ENCODE peak calls at places on chromosomes 12 and 14, in eight cellular contexts. One of them, this sample, is unnamed. For H3K4me1, the result is how much of the 10 kb centered on the place peaks cover.

GRCh38 chr12:98422809-98423208 is 92.6 kb upstream of the TMPO start:
- DNase-seq in H9: peak
- DNase-seq in kidney: no peak
- DNase-seq in K562: no peak
- DNase-seq in lower lobe of right lung: no peak
- DNase-seq in psoas muscle: no peak
- DNase-seq in stomach: no peak
- DNase-seq in HepG2: peak
- DNase-seq in this sample: no peak

GRCh38 chr14:47365248-47365647 is 310.2 kb downstream of the MDGA2 start:
- DNase-seq in H9: no peak
- DNase-seq in kidney: no peak
- DNase-seq in K562: no peak
- DNase-seq in lower lobe of right lung: no peak
- DNase-seq in psoas muscle: no peak
- DNase-seq in stomach: no peak
- DNase-seq in HepG2: no peak
- DNase-seq in this sample: no peak

GRCh38 chr14:102930753-102931579 is 8.5 kb downstream of the AMN start:
- DNase-seq in H9: peak
- DNase-seq in kidney: peak
- DNase-seq in K562: no peak
- DNase-seq in lower lobe of right lung: peak
- DNase-seq in psoas muscle: peak
- DNase-seq in stomach: peak
- DNase-seq in HepG2: no peak
- DNase-seq in this sample: no peak

GRCh38 chr12:94553875-94554274 is 94.2 kb upstream of the CEP83 start:
- DNase-seq in H9: peak
- DNase-seq in kidney: no peak
- DNase-seq in K562: no peak
- DNase-seq in lower lobe of right lung: no peak
- DNase-seq in psoas muscle: no peak
- DNase-seq in stomach: no peak
- DNase-seq in HepG2: no peak
- DNase-seq in this sample: no peak

GRCh38 chr14:103059556-103059955 is 2.2 kb upstream of the CDC42BPB start:
- DNase-seq in H9: no peak
- DNase-seq in kidney: peak
- DNase-seq in K562: no peak
- DNase-seq in lower lobe of right lung: no peak
- DNase-seq in psoas muscle: peak
- DNase-seq in stomach: no peak
- DNase-seq in HepG2: no peak
- DNase-seq in this sample: no peak

GRCh38 chr12:120757949-120758348 is 32.3 kb downstream of the ACADS start:
- DNase-seq in H9: no peak
- DNase-seq in kidney: peak
- DNase-seq in K562: no peak
- DNase-seq in lower lobe of right lung: no peak
- DNase-seq in psoas muscle: no peak
- DNase-seq in stomach: no peak
- DNase-seq in HepG2: no peak
- DNase-seq in this sample: no peak

GRCh38 chr12:120115692-120116442 is 686 bp downstream of the RAB35 start:
- DNase-seq in H9: peak
- DNase-seq in kidney: no peak
- DNase-seq in K562: no peak
- DNase-seq in lower lobe of right lung: peak
- DNase-seq in psoas muscle: peak
- DNase-seq in stomach: no peak
- DNase-seq in HepG2: peak
- DNase-seq in this sample: no peak

GRCh38 chr12:9706081-9706685 is 26.7 kb downstream of the CLECL1 start:
- DNase-seq in H9: no peak
- DNase-seq in kidney: no peak
- DNase-seq in K562: no peak
- DNase-seq in lower lobe of right lung: no peak
- DNase-seq in psoas muscle: no peak
- DNase-seq in stomach: no peak
- DNase-seq in HepG2: no peak
- DNase-seq in this sample: no peak

GRCh38 chr14:36981832-36982528 is 190.4 kb downstream of the SLC25A21 start:
- DNase-seq in H9: no peak
- DNase-seq in kidney: no peak
- DNase-seq in K562: no peak
- DNase-seq in lower lobe of right lung: no peak
- DNase-seq in psoas muscle: no peak
- DNase-seq in stomach: no peak
- DNase-seq in HepG2: no peak
- DNase-seq in this sample: peak

GRCh38 chr12:106106129-106106566 is 32.6 kb downstream of the NUAK1 start:
- DNase-seq in H9: no peak
- DNase-seq in kidney: no peak
- DNase-seq in K562: no peak
- DNase-seq in lower lobe of right lung: no peak
- DNase-seq in psoas muscle: no peak
- DNase-seq in stomach: no peak
- DNase-seq in HepG2: no peak
- DNase-seq in this sample: no peak

GRCh38 chr14:76901171-76902055 is 75.2 kb downstream of the LRRC74A start:
- DNase-seq in H9: no peak
- DNase-seq in kidney: no peak
- DNase-seq in K562: no peak
- DNase-seq in lower lobe of right lung: no peak
- DNase-seq in psoas muscle: no peak
- DNase-seq in stomach: no peak
- DNase-seq in HepG2: no peak
- DNase-seq in this sample: no peak

GRCh38 chr14:45222485-45223262 is 30.3 kb downstream of the MIS18BP1 start:
- DNase-seq in H9: no peak
- DNase-seq in kidney: no peak
- DNase-seq in K562: no peak
- DNase-seq in lower lobe of right lung: no peak
- DNase-seq in psoas muscle: no peak
- DNase-seq in stomach: no peak
- DNase-seq in HepG2: no peak
- DNase-seq in this sample: no peak

GRCh38 chr14:73460691-73461127 is 2.4 kb upstream of the NUMB start:
- DNase-seq in H9: no peak
- DNase-seq in kidney: no peak
- DNase-seq in K562: no peak
- DNase-seq in lower lobe of right lung: no peak
- DNase-seq in psoas muscle: no peak
- DNase-seq in stomach: no peak
- DNase-seq in HepG2: no peak
- DNase-seq in this sample: peak

GRCh38 chr12:48388430-48388829 is 37.7 kb upstream of the ZNF641 start:
- DNase-seq in H9: no peak
- DNase-seq in kidney: no peak
- DNase-seq in K562: no peak
- DNase-seq in lower lobe of right lung: no peak
- DNase-seq in psoas muscle: no peak
- DNase-seq in stomach: no peak
- DNase-seq in HepG2: no peak
- DNase-seq in this sample: peak

GRCh38 chr14:100825691-100826331 is at the start of gene MEG3:
- DNase-seq in H9: no peak
- DNase-seq in kidney: peak
- DNase-seq in K562: no peak
- DNase-seq in lower lobe of right lung: no peak
- DNase-seq in psoas muscle: peak
- DNase-seq in stomach: no peak
- DNase-seq in HepG2: no peak
- DNase-seq in this sample: no peak

GRCh38 chr14:102074415-102074964 is 12.4 kb downstream of the HSP90AA1 start:
- DNase-seq in H9: no peak
- DNase-seq in kidney: no peak
- DNase-seq in K562: no peak
- DNase-seq in lower lobe of right lung: no peak
- DNase-seq in psoas muscle: no peak
- DNase-seq in stomach: no peak
- DNase-seq in HepG2: no peak
- DNase-seq in this sample: no peak

GRCh38 chr14:49893309-49894213 is 679 bp downstream of the ARF6 start:
- DNase-seq in H9: no peak
- DNase-seq in kidney: peak
- DNase-seq in K562: peak
- DNase-seq in lower lobe of right lung: peak
- DNase-seq in psoas muscle: peak
- DNase-seq in stomach: peak
- DNase-seq in HepG2: no peak
- DNase-seq in this sample: no peak

GRCh38 chr12:71046215-71046614 is 111.6 kb downstream of the TSPAN8 start:
- DNase-seq in H9: no peak
- DNase-seq in kidney: no peak
- DNase-seq in K562: no peak
- DNase-seq in lower lobe of right lung: no peak
- DNase-seq in psoas muscle: no peak
- DNase-seq in stomach: no peak
- DNase-seq in HepG2: no peak
- DNase-seq in this sample: peak

GRCh38 chr12:120783197-120783596 is 57.6 kb downstream of the ACADS start:
- DNase-seq in H9: no peak
- DNase-seq in kidney: no peak
- DNase-seq in K562: no peak
- DNase-seq in lower lobe of right lung: no peak
- DNase-seq in psoas muscle: no peak
- DNase-seq in stomach: no peak
- DNase-seq in HepG2: peak
- DNase-seq in this sample: peak

GRCh38 chr14:24215495-24216344 is at the start of gene MDP1:
- DNase-seq in H9: peak
- DNase-seq in kidney: peak
- DNase-seq in K562: peak
- DNase-seq in lower lobe of right lung: peak
- DNase-seq in psoas muscle: peak
- DNase-seq in stomach: peak
- DNase-seq in HepG2: peak
- DNase-seq in this sample: no peak

GRCh38 chr14:24211311-24211710 is 2.0 kb downstream of the CHMP4A start:
- DNase-seq in H9: no peak
- DNase-seq in kidney: no peak
- DNase-seq in K562: no peak
- DNase-seq in lower lobe of right lung: no peak
- DNase-seq in psoas muscle: no peak
- DNase-seq in stomach: no peak
- DNase-seq in HepG2: no peak
- DNase-seq in this sample: no peak

GRCh38 chr14:24212924-24213865 is at the start of gene CHMP4A:
- DNase-seq in H9: peak
- DNase-seq in kidney: peak
- DNase-seq in K562: peak
- DNase-seq in lower lobe of right lung: peak
- DNase-seq in psoas muscle: peak
- DNase-seq in stomach: peak
- DNase-seq in HepG2: peak
- DNase-seq in this sample: peak

GRCh38 chr14:24216345-24216699 is 456 bp upstream of the MDP1 start:
- DNase-seq in H9: no peak
- DNase-seq in kidney: no peak
- DNase-seq in K562: no peak
- DNase-seq in lower lobe of right lung: no peak
- DNase-seq in psoas muscle: no peak
- DNase-seq in stomach: no peak
- DNase-seq in HepG2: no peak
- DNase-seq in this sample: no peak

GRCh38 chr14:24213866-24214652 is 771 bp upstream of the CHMP4A start:
- DNase-seq in H9: no peak
- DNase-seq in kidney: no peak
- DNase-seq in K562: no peak
- DNase-seq in lower lobe of right lung: no peak
- DNase-seq in psoas muscle: no peak
- DNase-seq in stomach: no peak
- DNase-seq in HepG2: peak
- DNase-seq in this sample: no peak
- H3K27ac ChIP-seq in H9: peak
- H3K27ac ChIP-seq in kidney: peak
- H3K27ac ChIP-seq in K562: peak
- H3K27ac ChIP-seq in lower lobe of right lung: peak
- H3K27ac ChIP-seq in psoas muscle: peak
- H3K27ac ChIP-seq in stomach: peak
- H3K27ac ChIP-seq in HepG2: peak
- H3K27ac ChIP-seq in this sample: peak

GRCh38 chr12:4277205-4277543 is 3.6 kb downstream of the CCND2 start:
- DNase-seq in H9: no peak
- DNase-seq in kidney: no peak
- DNase-seq in K562: no peak
- DNase-seq in lower lobe of right lung: no peak
- DNase-seq in psoas muscle: no peak
- DNase-seq in stomach: no peak
- DNase-seq in HepG2: no peak
- DNase-seq in this sample: peak
- TF ChIP-seq CTCF in H9: no peak
- TF ChIP-seq CTCF in kidney: no peak
- TF ChIP-seq CTCF in K562: no peak
- TF ChIP-seq CTCF in lower lobe of right lung: peak
- TF ChIP-seq CTCF in psoas muscle: no peak
- TF ChIP-seq CTCF in stomach: no peak
- TF ChIP-seq CTCF in HepG2: no peak
- TF ChIP-seq CTCF in this sample: no peak

GRCh38 chr14:63854330-63854729 is 1.5 kb downstream of the SYNE2 start:
- DNase-seq in H9: no peak
- DNase-seq in kidney: no peak
- DNase-seq in K562: no peak
- DNase-seq in lower lobe of right lung: no peak
- DNase-seq in psoas muscle: no peak
- DNase-seq in stomach: no peak
- DNase-seq in HepG2: no peak
- DNase-seq in this sample: no peak

GRCh38 chr14:63855272-63855671 is 2.5 kb downstream of the SYNE2 start:
- DNase-seq in H9: no peak
- DNase-seq in kidney: no peak
- DNase-seq in K562: no peak
- DNase-seq in lower lobe of right lung: no peak
- DNase-seq in psoas muscle: no peak
- DNase-seq in stomach: no peak
- DNase-seq in HepG2: no peak
- DNase-seq in this sample: no peak

GRCh38 chr14:63853831-63854293 is 1.1 kb downstream of the SYNE2 start:
- DNase-seq in H9: no peak
- DNase-seq in kidney: peak
- DNase-seq in K562: no peak
- DNase-seq in lower lobe of right lung: peak
- DNase-seq in psoas muscle: peak
- DNase-seq in stomach: peak
- DNase-seq in HepG2: peak
- DNase-seq in this sample: peak

GRCh38 chr14:63852817-63853730 is at the start of gene SYNE2:
- DNase-seq in H9: peak
- DNase-seq in kidney: peak
- DNase-seq in K562: peak
- DNase-seq in lower lobe of right lung: peak
- DNase-seq in psoas muscle: peak
- DNase-seq in stomach: peak
- DNase-seq in HepG2: peak
- DNase-seq in this sample: no peak

GRCh38 chr14:63852271-63852816 is 460 bp upstream of the SYNE2 start:
- DNase-seq in H9: no peak
- DNase-seq in kidney: no peak
- DNase-seq in K562: no peak
- DNase-seq in lower lobe of right lung: no peak
- DNase-seq in psoas muscle: no peak
- DNase-seq in stomach: no peak
- DNase-seq in HepG2: no peak
- DNase-seq in this sample: no peak
- H3K4me1 ChIP-seq in H9: under half
- H3K4me1 ChIP-seq in kidney: under half
- H3K4me1 ChIP-seq in K562: under half
- H3K4me1 ChIP-seq in lower lobe of right lung: under half
- H3K4me1 ChIP-seq in psoas muscle: under half
- H3K4me1 ChIP-seq in stomach: under half
- H3K4me1 ChIP-seq in HepG2: under half
- H3K4me1 ChIP-seq in this sample: under half

GRCh38 chr14:105499256-105500035 is 8.4 kb downstream of the TEDC1 start:
- DNase-seq in H9: peak
- DNase-seq in kidney: peak
- DNase-seq in K562: no peak
- DNase-seq in lower lobe of right lung: no peak
- DNase-seq in psoas muscle: peak
- DNase-seq in stomach: no peak
- DNase-seq in HepG2: peak
- DNase-seq in this sample: peak
- H3K27ac ChIP-seq in H9: no peak
- H3K27ac ChIP-seq in kidney: no peak
- H3K27ac ChIP-seq in K562: no peak
- H3K27ac ChIP-seq in lower lobe of right lung: no peak
- H3K27ac ChIP-seq in psoas muscle: no peak
- H3K27ac ChIP-seq in stomach: no peak
- H3K27ac ChIP-seq in HepG2: peak
- H3K27ac ChIP-seq in this sample: no peak